ENCODE peak calls at places on chromosomes 1 and 21, in eight cellular contexts. One of them, this sample, is unnamed.

GRCh38 chr1:154943649-154944421 is 7.3 kb upstream of the PMVK start:
- DNase-seq in amniotic stem cell: no peak
- DNase-seq in KBM-7: peak; percentile 81
- DNase-seq in left ventricle myocardium superior: peak; percentile 51
- DNase-seq in AG09319: no peak
- DNase-seq in cardiac muscle cell: peak; percentile 39
- DNase-seq in thoracic aorta: no peak
- DNase-seq in WTC11: peak; percentile 68
- DNase-seq in this sample: no peak

GRCh38 chr1:147514233-147514632 is 27.1 kb upstream of the BCL9 start:
- DNase-seq in cardiac muscle cell: no peak
- DNase-seq in left ventricle myocardium superior: no peak
- DNase-seq in AG09319: no peak
- DNase-seq in amniotic stem cell: no peak
- DNase-seq in WTC11: no peak
- DNase-seq in KBM-7: no peak
- DNase-seq in thoracic aorta: no peak
- DNase-seq in this sample: no peak

GRCh38 chr1:51518033-51518729 is 885 bp downstream of the EPS15 start:
- DNase-seq in amniotic stem cell: no peak
- DNase-seq in left ventricle myocardium superior: peak; percentile 50
- DNase-seq in KBM-7: peak; percentile 91
- DNase-seq in cardiac muscle cell: peak; percentile 34
- DNase-seq in AG09319: no peak
- DNase-seq in thoracic aorta: no peak
- DNase-seq in WTC11: peak; percentile 32
- DNase-seq in this sample: peak; percentile 63

GRCh38 chr1:156114101-156114918 is at the start of gene LMNA:
- DNase-seq in left ventricle myocardium superior: peak; percentile 95
- DNase-seq in KBM-7: peak; percentile 67
- DNase-seq in cardiac muscle cell: peak; percentile 96
- DNase-seq in thoracic aorta: peak; percentile 97
- DNase-seq in WTC11: peak; percentile 80
- DNase-seq in amniotic stem cell: peak; percentile 91
- DNase-seq in AG09319: peak; percentile 94
- DNase-seq in this sample: peak; percentile 74

GRCh38 chr1:50959303-50959912 is 659 bp downstream of the FAF1 start:
- DNase-seq in cardiac muscle cell: peak; percentile 32
- DNase-seq in AG09319: no peak
- DNase-seq in WTC11: no peak
- DNase-seq in KBM-7: peak; percentile 57
- DNase-seq in left ventricle myocardium superior: no peak
- DNase-seq in amniotic stem cell: no peak
- DNase-seq in thoracic aorta: no peak
- DNase-seq in this sample: no peak

GRCh38 chr1:241848680-241849344 is 808 bp downstream of the EXO1 start:
- DNase-seq in amniotic stem cell: no peak
- DNase-seq in thoracic aorta: no peak
- DNase-seq in WTC11: no peak
- DNase-seq in AG09319: no peak
- DNase-seq in cardiac muscle cell: no peak
- DNase-seq in KBM-7: peak; percentile 8
- DNase-seq in left ventricle myocardium superior: no peak
- DNase-seq in this sample: no peak

GRCh38 chr1:16385659-16386453 is 18.8 kb downstream of the SZRD1 start:
- DNase-seq in WTC11: no peak
- DNase-seq in thoracic aorta: no peak
- DNase-seq in amniotic stem cell: no peak
- DNase-seq in KBM-7: no peak
- DNase-seq in cardiac muscle cell: no peak
- DNase-seq in AG09319: no peak
- DNase-seq in left ventricle myocardium superior: no peak
- DNase-seq in this sample: no peak

GRCh38 chr1:200090252-200091159 is 63.0 kb downstream of the NR5A2 start:
- DNase-seq in KBM-7: peak; percentile 20
- DNase-seq in WTC11: peak; percentile 45
- DNase-seq in AG09319: no peak
- DNase-seq in left ventricle myocardium superior: no peak
- DNase-seq in amniotic stem cell: no peak
- DNase-seq in thoracic aorta: no peak
- DNase-seq in cardiac muscle cell: no peak
- DNase-seq in this sample: no peak

GRCh38 chr1:21175324-21175669 is 1.4 kb downstream of the EIF4G3 start:
- DNase-seq in WTC11: no peak
- DNase-seq in amniotic stem cell: no peak
- DNase-seq in cardiac muscle cell: peak; percentile 70
- DNase-seq in left ventricle myocardium superior: peak; percentile 49
- DNase-seq in thoracic aorta: no peak
- DNase-seq in AG09319: no peak
- DNase-seq in KBM-7: peak; percentile 89
- DNase-seq in this sample: no peak

GRCh38 chr1:1069711-1070676 is 4.1 kb downstream of the RNF223 start:
- DNase-seq in left ventricle myocardium superior: no peak
- DNase-seq in amniotic stem cell: no peak
- DNase-seq in thoracic aorta: no peak
- DNase-seq in WTC11: no peak
- DNase-seq in AG09319: no peak
- DNase-seq in KBM-7: no peak
- DNase-seq in cardiac muscle cell: no peak
- DNase-seq in this sample: no peak

GRCh38 chr1:41768538-41768937 is 150.2 kb downstream of the HIVEP3 start:
- DNase-seq in left ventricle myocardium superior: no peak
- DNase-seq in AG09319: no peak
- DNase-seq in cardiac muscle cell: no peak
- DNase-seq in amniotic stem cell: no peak
- DNase-seq in thoracic aorta: no peak
- DNase-seq in WTC11: no peak
- DNase-seq in KBM-7: peak; percentile 87
- DNase-seq in this sample: no peak

GRCh38 chr21:33394260-33394659 is 9.0 kb upstream of the IFNGR2 start:
- DNase-seq in KBM-7: no peak
- DNase-seq in AG09319: no peak
- DNase-seq in thoracic aorta: no peak
- DNase-seq in amniotic stem cell: no peak
- DNase-seq in WTC11: no peak
- DNase-seq in cardiac muscle cell: peak; percentile 65
- DNase-seq in left ventricle myocardium superior: no peak
- DNase-seq in this sample: no peak

GRCh38 chr1:96598416-96599168 is 123.0 kb upstream of the PTBP2 start:
- DNase-seq in thoracic aorta: no peak
- DNase-seq in KBM-7: no peak
- DNase-seq in AG09319: no peak
- DNase-seq in WTC11: no peak
- DNase-seq in left ventricle myocardium superior: no peak
- DNase-seq in cardiac muscle cell: peak; percentile 9
- DNase-seq in amniotic stem cell: no peak
- DNase-seq in this sample: no peak

GRCh38 chr1:15952317-15953258 is 23.3 kb downstream of the ZBTB17 start:
- DNase-seq in thoracic aorta: no peak
- DNase-seq in amniotic stem cell: peak; percentile 79
- DNase-seq in KBM-7: peak; percentile 51
- DNase-seq in AG09319: no peak
- DNase-seq in cardiac muscle cell: peak; percentile 78
- DNase-seq in WTC11: no peak
- DNase-seq in left ventricle myocardium superior: no peak
- DNase-seq in this sample: no peak

GRCh38 chr1:183230403-183230802 is 44.3 kb downstream of the LAMC2 start:
- DNase-seq in KBM-7: no peak
- DNase-seq in AG09319: no peak
- DNase-seq in thoracic aorta: no peak
- DNase-seq in left ventricle myocardium superior: no peak
- DNase-seq in amniotic stem cell: no peak
- DNase-seq in cardiac muscle cell: peak; percentile 22
- DNase-seq in WTC11: no peak
- DNase-seq in this sample: no peak

GRCh38 chr21:44425307-44425894 is 29.9 kb upstream of the LRRC3 start:
- DNase-seq in left ventricle myocardium superior: peak; percentile 20
- DNase-seq in AG09319: no peak
- DNase-seq in amniotic stem cell: no peak
- DNase-seq in cardiac muscle cell: no peak
- DNase-seq in KBM-7: no peak
- DNase-seq in WTC11: peak; percentile 12
- DNase-seq in thoracic aorta: no peak
- DNase-seq in this sample: peak; percentile 48

GRCh38 chr1:179825798-179826460 is 51.7 kb downstream of the TOR1AIP2 start:
- DNase-seq in AG09319: no peak
- DNase-seq in amniotic stem cell: no peak
- DNase-seq in cardiac muscle cell: no peak
- DNase-seq in thoracic aorta: no peak
- DNase-seq in KBM-7: no peak
- DNase-seq in left ventricle myocardium superior: no peak
- DNase-seq in WTC11: no peak
- DNase-seq in this sample: no peak

GRCh38 chr1:210332233-210332632 is 3.5 kb downstream of the HHAT start:
- DNase-seq in KBM-7: no peak
- DNase-seq in cardiac muscle cell: no peak
- DNase-seq in WTC11: no peak
- DNase-seq in thoracic aorta: no peak
- DNase-seq in left ventricle myocardium superior: no peak
- DNase-seq in AG09319: no peak
- DNase-seq in amniotic stem cell: no peak
- DNase-seq in this sample: no peak

GRCh38 chr1:44805311-44806024 is 1.7 kb downstream of the DYNLT4 start:
- DNase-seq in AG09319: no peak
- DNase-seq in cardiac muscle cell: no peak
- DNase-seq in thoracic aorta: no peak
- DNase-seq in KBM-7: no peak
- DNase-seq in WTC11: no peak
- DNase-seq in amniotic stem cell: no peak
- DNase-seq in left ventricle myocardium superior: no peak
- DNase-seq in this sample: no peak

GRCh38 chr1:119868176-119868575 is 28.1 kb downstream of the ADAM30 start:
- DNase-seq in WTC11: no peak
- DNase-seq in left ventricle myocardium superior: no peak
- DNase-seq in cardiac muscle cell: no peak
- DNase-seq in KBM-7: no peak
- DNase-seq in amniotic stem cell: no peak
- DNase-seq in AG09319: no peak
- DNase-seq in thoracic aorta: no peak
- DNase-seq in this sample: no peak

GRCh38 chr1:240474133-240474614 is 137.8 kb downstream of the GREM2 start:
- DNase-seq in WTC11: no peak
- DNase-seq in left ventricle myocardium superior: no peak
- DNase-seq in cardiac muscle cell: peak; percentile 80
- DNase-seq in thoracic aorta: no peak
- DNase-seq in amniotic stem cell: no peak
- DNase-seq in AG09319: no peak
- DNase-seq in KBM-7: no peak
- DNase-seq in this sample: no peak

GRCh38 chr1:172883387-172883791 is 167.4 kb downstream of the TNFSF18 start:
- DNase-seq in cardiac muscle cell: peak; percentile 39
- DNase-seq in KBM-7: no peak
- DNase-seq in thoracic aorta: no peak
- DNase-seq in AG09319: no peak
- DNase-seq in left ventricle myocardium superior: no peak
- DNase-seq in WTC11: no peak
- DNase-seq in amniotic stem cell: no peak
- DNase-seq in this sample: no peak

GRCh38 chr21:29725025-29725736 is 214.6 kb downstream of the GRIK1 start:
- DNase-seq in AG09319: no peak
- DNase-seq in amniotic stem cell: no peak
- DNase-seq in thoracic aorta: no peak
- DNase-seq in KBM-7: no peak
- DNase-seq in left ventricle myocardium superior: no peak
- DNase-seq in cardiac muscle cell: no peak
- DNase-seq in WTC11: no peak
- DNase-seq in this sample: no peak

GRCh38 chr1:117959364-117959763 is 29.8 kb downstream of the WDR3 start:
- DNase-seq in AG09319: peak; percentile 19
- DNase-seq in KBM-7: no peak
- DNase-seq in left ventricle myocardium superior: no peak
- DNase-seq in cardiac muscle cell: peak; percentile 57
- DNase-seq in WTC11: no peak
- DNase-seq in thoracic aorta: no peak
- DNase-seq in amniotic stem cell: no peak
- DNase-seq in this sample: no peak

GRCh38 chr1:180515857-180516388 is 13.5 kb upstream of the ACBD6 start:
- DNase-seq in AG09319: peak; percentile 63
- DNase-seq in amniotic stem cell: peak; percentile 46
- DNase-seq in WTC11: peak; percentile 66
- DNase-seq in KBM-7: peak; percentile 88
- DNase-seq in left ventricle myocardium superior: peak; percentile 47
- DNase-seq in cardiac muscle cell: peak; percentile 89
- DNase-seq in thoracic aorta: no peak
- DNase-seq in this sample: peak; percentile 76

GRCh38 chr1:41394918-41395598 is 33.8 kb downstream of the FOXO6 start:
- DNase-seq in WTC11: peak; percentile 78
- DNase-seq in thoracic aorta: no peak
- DNase-seq in amniotic stem cell: no peak
- DNase-seq in AG09319: no peak
- DNase-seq in left ventricle myocardium superior: no peak
- DNase-seq in cardiac muscle cell: peak; percentile 24
- DNase-seq in KBM-7: peak; percentile 27
- DNase-seq in this sample: peak; percentile 84

GRCh38 chr1:112335351-112335750 is 60.7 kb upstream of the CTTNBP2NL start:
- DNase-seq in left ventricle myocardium superior: no peak
- DNase-seq in KBM-7: no peak
- DNase-seq in amniotic stem cell: no peak
- DNase-seq in cardiac muscle cell: no peak
- DNase-seq in AG09319: no peak
- DNase-seq in WTC11: no peak
- DNase-seq in thoracic aorta: no peak
- DNase-seq in this sample: no peak

GRCh38 chr1:200381256-200381980 is 28.4 kb downstream of the ZNF281 start:
- DNase-seq in KBM-7: no peak
- DNase-seq in AG09319: no peak
- DNase-seq in amniotic stem cell: no peak
- DNase-seq in WTC11: no peak
- DNase-seq in left ventricle myocardium superior: no peak
- DNase-seq in cardiac muscle cell: no peak
- DNase-seq in thoracic aorta: no peak
- DNase-seq in this sample: no peak

GRCh38 chr1:240706150-240706904 is 94.4 kb upstream of the GREM2 start:
- DNase-seq in KBM-7: no peak
- DNase-seq in AG09319: peak; percentile 84
- DNase-seq in thoracic aorta: no peak
- DNase-seq in left ventricle myocardium superior: no peak
- DNase-seq in WTC11: no peak
- DNase-seq in cardiac muscle cell: no peak
- DNase-seq in amniotic stem cell: peak; percentile 44
- DNase-seq in this sample: no peak

GRCh38 chr1:3775248-3775497 is 2.6 kb downstream of the SMIM1 start:
- DNase-seq in AG09319: no peak
- DNase-seq in thoracic aorta: no peak
- DNase-seq in WTC11: no peak
- DNase-seq in KBM-7: no peak
- DNase-seq in left ventricle myocardium superior: no peak
- DNase-seq in cardiac muscle cell: no peak
- DNase-seq in amniotic stem cell: no peak
- DNase-seq in this sample: no peak

GRCh38 chr1:186094170-186094569 is 280.9 kb downstream of the TPR start:
- DNase-seq in thoracic aorta: no peak
- DNase-seq in WTC11: no peak
- DNase-seq in amniotic stem cell: no peak
- DNase-seq in left ventricle myocardium superior: no peak
- DNase-seq in cardiac muscle cell: peak; percentile 51
- DNase-seq in KBM-7: no peak
- DNase-seq in AG09319: no peak
- DNase-seq in this sample: no peak

GRCh38 chr1:160981584-160982411 is 27.2 kb upstream of the ITLN2 start:
- DNase-seq in WTC11: peak; percentile 80
- DNase-seq in AG09319: no peak
- DNase-seq in cardiac muscle cell: no peak
- DNase-seq in thoracic aorta: no peak
- DNase-seq in KBM-7: no peak
- DNase-seq in amniotic stem cell: no peak
- DNase-seq in left ventricle myocardium superior: no peak
- DNase-seq in this sample: peak; percentile 58

GRCh38 chr1:4612991-4613390 is 41.4 kb upstream of the AJAP1 start:
- DNase-seq in thoracic aorta: no peak
- DNase-seq in WTC11: no peak
- DNase-seq in left ventricle myocardium superior: no peak
- DNase-seq in cardiac muscle cell: no peak
- DNase-seq in KBM-7: no peak
- DNase-seq in amniotic stem cell: no peak
- DNase-seq in AG09319: no peak
- DNase-seq in this sample: no peak

GRCh38 chr1:36248250-36248894 is 24.1 kb downstream of the THRAP3 start:
- DNase-seq in thoracic aorta: peak; percentile 72
- DNase-seq in KBM-7: peak; percentile 25
- DNase-seq in amniotic stem cell: peak; percentile 52
- DNase-seq in AG09319: peak; percentile 57
- DNase-seq in WTC11: no peak
- DNase-seq in left ventricle myocardium superior: peak; percentile 47
- DNase-seq in cardiac muscle cell: peak; percentile 91
- DNase-seq in this sample: no peak